ENCODE peak calls at places on chromosomes 5 and 9, in five cellular contexts. G is AG04449, B is AG08395, P is HT-29, U is NCI-H1417. Z is an unnamed sample.
A peak's percentile ranks its signal among the peaks of the same experiment; 100 is the strongest.

GRCh38 chr5:115033861-115034260 is 135.8 kb downstream of the TRIM36 start:
- DNase-seq in B (no peak), U (no peak), G (no peak), P (peak; percentile 24), Z (no peak)

GRCh38 chr5:116806879-116807278 is 232.3 kb upstream of the SEMA6A start:
- DNase-seq in P (no peak), B (no peak), G (no peak), U (no peak), Z (no peak)

GRCh38 chr5:54638090-54638489 is 120.5 kb downstream of the SNX18 start:
- DNase-seq in G (no peak), U (no peak), P (no peak), B (no peak), Z (no peak)

GRCh38 chr5:139690385-139691274 is 42.5 kb downstream of the CXXC5 start:
- DNase-seq in B (no peak), P (no peak), U (no peak), G (no peak), Z (no peak)

GRCh38 chr9:33880562-33881089 is 63.7 kb downstream of the UBE2R2 start:
- DNase-seq in P (no peak), U (no peak), G (no peak), B (no peak), Z (no peak)

GRCh38 chr9:71589612-71590011 is 178.7 kb downstream of the CEMIP2 start:
- DNase-seq in B (no peak), G (no peak), U (no peak), P (no peak), Z (no peak)

GRCh38 chr5:179224741-179225140 is 120.5 kb downstream of the ADAMTS2 start:
- DNase-seq in G (no peak), U (no peak), B (no peak), P (no peak), Z (no peak)

GRCh38 chr9:16505159-16505558 is 365.3 kb downstream of the BNC2 start:
- DNase-seq in U (no peak), B (peak; percentile 33), P (no peak), G (no peak), Z (no peak)

GRCh38 chr9:36891341-36891811 is 142.7 kb downstream of the PAX5 start:
- DNase-seq in U (no peak), P (no peak), G (no peak), B (no peak), Z (peak; percentile 26)

GRCh38 chr5:181037365-181037861 is 2.7 kb upstream of the BTNL9 start:
- DNase-seq in G (no peak), P (peak; percentile 39), B (no peak), U (no peak), Z (no peak)

GRCh38 chr5:42547146-42547545 is 123.9 kb downstream of the GHR start:
- DNase-seq in B (peak; percentile 33), G (no peak), U (no peak), P (no peak), Z (no peak)

GRCh38 chr9:22415941-22416691 is 30.5 kb upstream of the DMRTA1 start:
- DNase-seq in U (no peak), B (no peak), G (no peak), P (no peak), Z (no peak)

GRCh38 chr9:113998529-113999255 is 79.4 kb downstream of the AMBP start:
- DNase-seq in P (peak; percentile 35), U (no peak), G (no peak), B (peak; percentile 34), Z (no peak)

GRCh38 chr9:86788456-86788855 is 158.8 kb downstream of the GAS1 start:
- DNase-seq in G (no peak), P (no peak), U (no peak), B (no peak), Z (no peak)

GRCh38 chr5:171997011-171997410 is 9.4 kb downstream of the FBXW11 start:
- DNase-seq in P (no peak), G (no peak), B (no peak), U (no peak), Z (no peak)

GRCh38 chr9:137545123-137545522 is 5.1 kb downstream of the PNPLA7 start:
- DNase-seq in G (no peak), B (peak; percentile 51), P (no peak), U (no peak), Z (no peak)

GRCh38 chr9:108445431-108446018 is 410.3 kb downstream of the ACTL7B start:
- DNase-seq in U (no peak), P (no peak), G (no peak), B (no peak), Z (no peak)

GRCh38 chr5:44318883-44319282 is 70.3 kb downstream of the FGF10 start:
- DNase-seq in G (no peak), U (no peak), P (no peak), B (no peak), Z (no peak)

GRCh38 chr5:86137297-86137696 is 480.4 kb upstream of the COX7C start:
- DNase-seq in U (no peak), G (no peak), P (no peak), B (no peak), Z (no peak)

GRCh38 chr9:98222885-98223640 is 30.6 kb upstream of the CORO2A start:
- DNase-seq in P (peak; percentile 65), U (no peak), B (peak; percentile 97), G (peak; percentile 99), Z (no peak)

GRCh38 chr9:132995121-132995420 is 16.6 kb downstream of the GFI1B start:
- DNase-seq in U (no peak), G (no peak), B (no peak), P (no peak), Z (no peak)

GRCh38 chr9:35871514-35871913 is 1.3 kb upstream of the OR13J1 start:
- DNase-seq in B (no peak), U (no peak), P (peak; percentile 87), G (no peak), Z (no peak)

GRCh38 chr9:111948958-111949357 is 52.3 kb downstream of the UGCG start:
- DNase-seq in P (no peak), B (no peak), G (no peak), U (no peak), Z (no peak)

GRCh38 chr9:91207889-91208651 is 153.6 kb downstream of the AUH start:
- DNase-seq in G (no peak), B (no peak), U (no peak), P (peak; percentile 24), Z (no peak)

GRCh38 chr5:112250551-112250950 is 168.5 kb downstream of the EPB41L4A start:
- DNase-seq in B (no peak), U (no peak), P (no peak), G (no peak), Z (no peak)

GRCh38 chr5:139377226-139377625 is 5.9 kb downstream of the SLC23A1 start:
- DNase-seq in U (no peak), B (no peak), P (no peak), G (no peak), Z (no peak)

GRCh38 chr9:91037511-91038482 is 236.2 kb downstream of the SYK start:
- DNase-seq in P (peak; percentile 80), U (no peak), B (peak; percentile 83), G (no peak), Z (no peak)